ENCODE peak calls at places on chromosomes 12 and 14, in six cellular contexts. O is GM04504, M is NCI-H1105 treated with DMSO at 0.1 percent for 48 hours, C is uterus, N is OCI-LY7, F is GM06990. H is an unnamed sample.

GRCh38 chr14:97977711-97978261 is 1180.6 kb downstream of the VRK1 start:
- DNase-seq in O (no peak), M (peak), C (peak), N (no peak), F (peak), H (peak)

GRCh38 chr12:65293735-65294134 is 15.3 kb downstream of the MSRB3 start:
- DNase-seq in O (no peak), M (no peak), C (no peak), N (no peak), F (no peak), H (no peak)

GRCh38 chr12:88691811-88692210 is 111.5 kb upstream of the KITLG start:
- DNase-seq in O (peak), M (no peak), C (no peak), N (no peak), F (no peak), H (no peak)

GRCh38 chr14:86015511-86015910 is 485.6 kb downstream of the FLRT2 start:
- DNase-seq in O (no peak), M (peak), C (no peak), N (no peak), F (no peak), H (no peak)

GRCh38 chr12:121955258-121956040 is 37.1 kb downstream of the CFAP251 start:
- DNase-seq in O (no peak), M (no peak), C (no peak), N (peak), F (no peak), H (no peak)

GRCh38 chr14:91897121-91897701 is 29.9 kb upstream of the TC2N start:
- DNase-seq in O (peak), M (no peak), C (peak), N (no peak), F (no peak), H (no peak)

GRCh38 chr14:59428581-59429012 is 36.6 kb downstream of the GPR135 start:
- DNase-seq in O (peak), M (no peak), C (no peak), N (peak), F (no peak), H (no peak)

GRCh38 chr12:107019546-107019945 is 32.6 kb upstream of the MTERF2 start:
- DNase-seq in O (no peak), M (no peak), C (no peak), N (no peak), F (no peak), H (no peak)

GRCh38 chr12:118061876-118062791 is 1.2 kb upstream of the WSB2 start:
- DNase-seq in O (no peak), M (peak), C (peak), N (peak), F (peak), H (no peak)

GRCh38 chr12:110932048-110932447 is 11.7 kb upstream of the MYL2 start:
- DNase-seq in O (no peak), M (no peak), C (no peak), N (no peak), F (no peak), H (no peak)

GRCh38 chr14:27890259-27890658 is 876.3 kb upstream of the FOXG1 start:
- DNase-seq in O (no peak), M (no peak), C (no peak), N (no peak), F (no peak), H (no peak)

GRCh38 chr14:69922198-69922597 is 43.0 kb downstream of the SMOC1 start:
- DNase-seq in O (no peak), M (no peak), C (no peak), N (no peak), F (no peak), H (no peak)

GRCh38 chr14:43872222-43872621 is 634.9 kb downstream of the FSCB start:
- DNase-seq in O (no peak), M (no peak), C (no peak), N (no peak), F (no peak), H (no peak)

GRCh38 chr14:100607611-100607956 is 20.4 kb upstream of the BEGAIN start:
- DNase-seq in O (no peak), M (no peak), C (no peak), N (no peak), F (no peak), H (no peak)

GRCh38 chr14:102140750-102141145 is 1.1 kb downstream of the WDR20 start:
- DNase-seq in O (no peak), M (no peak), C (no peak), N (no peak), F (no peak), H (no peak)

GRCh38 chr12:124646385-124647230 is 79.2 kb upstream of the NCOR2 start:
- DNase-seq in O (no peak), M (no peak), C (no peak), N (no peak), F (peak), H (peak)

GRCh38 chr12:4974217-4974616 is 64.5 kb downstream of the KCNA1 start:
- DNase-seq in O (no peak), M (peak), C (no peak), N (no peak), F (no peak), H (no peak)

GRCh38 chr12:52204095-52204930 is 12.5 kb upstream of the KRT80 start:
- DNase-seq in O (no peak), M (no peak), C (no peak), N (no peak), F (no peak), H (no peak)

GRCh38 chr14:32564591-32564990 is 235.5 kb downstream of the AKAP6 start:
- DNase-seq in O (no peak), M (no peak), C (no peak), N (no peak), F (no peak), H (no peak)

GRCh38 chr12:95694148-95694547 is 96.4 kb downstream of the NTN4 start:
- DNase-seq in O (no peak), M (no peak), C (no peak), N (no peak), F (no peak), H (no peak)

GRCh38 chr12:68089101-68089500 is 70.4 kb downstream of the IFNG start:
- DNase-seq in O (no peak), M (no peak), C (no peak), N (no peak), F (no peak), H (no peak)

H was measured in T-helper 2 cell treated with Interferon-gamma antibody and Interleukin-4, amounts not matched to agents 5 μg/mL and 100 μg/mL, for 36 hours.